ENCODE peak calls at places on chromosomes 11 and 22, in seven cellular contexts. X is thyroid gland; V is ascending aorta; G is AG04450; T is brain microvascular endothelial cell; U is effector memory CD4-positive, alpha-beta T cell; D is HCT116. B is an unnamed sample.

GRCh38 chr22:37804886-37805857 is 2.6 kb upstream of the GCAT start:
- DNase-seq in U (peak), V (peak), G (no peak), T (peak), D (peak), X (peak), B (peak)

GRCh38 chr11:13183094-13183825 is 94.3 kb upstream of the BMAL1 start:
- DNase-seq in U (no peak), T (peak), X (no peak), G (no peak), V (no peak), D (no peak), B (no peak)

GRCh38 chr11:35946766-35947165 is 2.9 kb downstream of the LDLRAD3 start:
- DNase-seq in X (no peak), D (no peak), U (no peak), V (no peak), G (no peak), T (no peak), B (no peak)

GRCh38 chr11:1881442-1882264 is 10.0 kb downstream of the PRR33 start:
- DNase-seq in X (no peak), G (no peak), U (no peak), V (no peak), T (no peak), D (no peak), B (peak)

GRCh38 chr11:67584205-67584880 is 731 bp downstream of the GSTP1 start:
- DNase-seq in V (no peak), X (peak), T (no peak), G (no peak), U (no peak), D (no peak), B (peak)

GRCh38 chr22:33076368-33076767 is 18.2 kb upstream of the SYN3 start:
- DNase-seq in V (no peak), X (no peak), U (no peak), G (no peak), D (no peak), T (no peak), B (no peak)

GRCh38 chr11:68256331-68256741 is 15.4 kb downstream of the C11orf24 start:
- DNase-seq in D (no peak), T (peak), X (no peak), G (no peak), V (no peak), U (no peak), B (no peak)

GRCh38 chr11:119729581-119730346 is 764 bp upstream of the NECTIN1 start:
- DNase-seq in D (peak), X (peak), U (no peak), G (peak), T (peak), V (no peak), B (peak)

GRCh38 chr11:93570759-93571413 is 27.7 kb upstream of the SMCO4 start:
- DNase-seq in V (no peak), X (peak), D (no peak), G (no peak), T (peak), U (no peak), B (no peak)

GRCh38 chr22:43231724-43232034 is 44.7 kb upstream of the TTLL12 start:
- DNase-seq in U (no peak), G (no peak), V (no peak), D (no peak), T (no peak), X (no peak), B (no peak)
- H3K4me3 ChIP-seq in U (no peak), G (no peak), V (no peak), D (no peak), T (no peak), X (no peak), B (no peak)

GRCh38 chr11:86575208-86575855 is 97.1 kb downstream of the ME3 start:
- DNase-seq in T (peak), U (no peak), D (no peak), G (no peak), X (no peak), V (no peak), B (no peak)
- H3K27ac ChIP-seq in T (peak), U (no peak), D (no peak), G (no peak), X (no peak), V (no peak), B (no peak)

GRCh38 chr11:65719887-65720236 is 736 bp downstream of the RNASEH2C start:
- DNase-seq in G (no peak), V (no peak), U (no peak), T (peak), D (no peak), X (no peak), B (peak)

GRCh38 chr11:65718531-65718930 is 2.1 kb downstream of the RNASEH2C start:
- DNase-seq in D (no peak), X (no peak), G (no peak), T (no peak), U (no peak), V (no peak), B (no peak)

GRCh38 chr11:65720237-65720934 is at the start of gene RNASEH2C:
- DNase-seq in G (peak), U (peak), D (peak), T (peak), V (peak), X (peak), B (peak)

GRCh38 chr11:65717906-65718305 is 2.7 kb downstream of the RNASEH2C start:
- DNase-seq in X (no peak), U (no peak), V (no peak), T (no peak), D (no peak), G (no peak), B (no peak)

DNA sequence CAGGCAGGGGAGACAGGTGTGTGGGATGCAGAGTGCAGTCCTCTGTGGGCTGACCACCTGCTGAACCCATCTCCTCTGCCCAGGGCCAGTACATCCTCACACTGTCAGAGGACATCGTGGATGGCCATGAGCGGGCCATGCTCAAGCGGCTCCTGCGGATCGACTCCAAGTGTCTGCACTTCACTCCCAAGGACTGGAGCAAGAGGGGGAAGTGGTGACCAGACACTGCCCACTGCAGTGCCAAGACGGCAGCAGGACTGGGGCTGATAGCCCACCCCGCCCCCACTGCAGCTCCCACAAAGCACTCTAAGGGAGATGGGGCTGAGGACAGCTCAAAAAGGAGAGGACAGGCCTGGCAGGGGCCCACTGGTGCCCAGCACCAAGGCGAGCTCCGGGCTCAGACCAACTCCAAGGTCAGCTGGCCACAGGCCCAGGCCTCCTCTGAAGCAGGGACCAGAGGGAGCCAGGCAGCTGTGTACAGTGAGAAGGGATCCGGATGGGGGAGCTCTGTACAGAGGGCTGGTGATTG is 1.6 kb downstream of the RNASEH2C start:
- DNase-seq in V (no peak), X (no peak), G (no peak), U (no peak), D (no peak), T (no peak), B (no peak)
- H3K4me3 ChIP-seq in V (peak), X (no peak), G (peak), U (no peak), D (peak), T (peak), B (no peak)

GRCh38 chr11:5275369-5276110 is 5.8 kb upstream of the HBE1 start:
- DNase-seq in X (no peak), V (no peak), T (no peak), G (no peak), D (no peak), U (no peak), B (no peak)
- H3K27ac ChIP-seq in X (no peak), V (no peak), T (no peak), G (no peak), D (no peak), U (no peak), B (no peak)

GRCh38 chr11:62546937-62547625 is 475 bp upstream of the AHNAK start:
- DNase-seq in G (no peak), T (no peak), X (peak), U (no peak), V (no peak), D (no peak), B (peak)
- H3K4me3 ChIP-seq in G (peak), T (peak), X (no peak), U (peak), V (peak), D (peak), B (peak)

DNA sequence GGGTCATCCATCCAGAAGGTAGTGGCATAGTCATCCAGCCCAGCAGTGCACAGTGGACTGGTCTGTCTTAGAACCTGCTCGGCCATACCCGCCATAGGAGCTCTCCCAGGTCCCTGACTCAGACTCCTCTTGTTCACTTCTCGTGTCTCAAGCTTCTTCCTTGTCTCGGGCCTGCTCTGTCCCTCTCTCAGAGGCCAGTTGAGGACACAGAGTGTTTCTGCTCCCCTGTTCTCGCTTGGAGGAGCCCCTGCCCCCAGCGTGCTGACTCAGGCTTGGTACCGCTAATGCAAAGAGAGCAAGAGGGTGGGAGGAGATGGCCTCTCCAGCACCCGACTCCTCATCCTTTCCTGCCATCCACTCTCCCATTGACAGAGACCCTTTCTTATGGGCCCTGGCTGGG is 15.7 kb downstream of the TSPAN18 start:
- DNase-seq in V (no peak), D (no peak), U (no peak), X (no peak), G (no peak), T (no peak), B (no peak)
- H3K27ac ChIP-seq in V (no peak), D (no peak), U (no peak), X (no peak), G (no peak), T (no peak), B (no peak)

DNA sequence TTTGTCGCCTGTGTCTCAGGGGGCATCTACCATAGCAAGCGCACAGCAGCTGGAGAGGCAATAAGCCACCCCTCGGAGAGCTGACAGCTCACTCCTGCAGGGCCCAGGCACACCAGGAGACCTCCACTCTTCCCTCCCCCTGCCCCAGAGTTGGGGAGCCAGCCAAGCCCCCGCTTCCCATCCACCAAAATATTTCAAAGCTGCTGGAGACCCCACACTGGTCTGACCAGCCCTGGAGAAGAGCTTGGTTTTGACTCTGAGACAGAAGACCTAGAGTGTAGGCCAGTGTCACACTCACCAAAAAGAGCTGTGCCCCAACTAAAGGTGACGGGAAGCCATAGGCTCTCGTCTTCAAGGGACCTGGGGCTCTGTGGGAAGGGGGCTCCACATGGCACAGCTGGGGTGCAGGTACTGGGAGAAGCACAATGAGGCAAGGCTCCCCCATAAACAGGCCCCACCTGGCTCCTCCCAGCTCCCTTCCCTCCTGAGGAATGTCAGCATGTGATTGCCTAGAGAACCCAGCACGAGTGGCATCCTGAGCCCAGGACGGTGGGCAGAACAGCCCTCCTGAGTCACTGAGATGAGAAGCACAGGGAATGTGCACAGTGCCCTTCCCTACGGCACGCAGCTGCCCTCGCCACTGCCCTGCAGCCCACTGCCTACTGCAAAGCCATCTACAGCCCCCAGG is 5.8 kb upstream of the GNAZ start:
- DNase-seq in X (no peak), T (no peak), G (no peak), V (no peak), U (no peak), D (no peak), B (peak)
- H3K4me3 ChIP-seq in X (no peak), T (no peak), G (no peak), V (no peak), U (no peak), D (no peak), B (no peak)

DNA sequence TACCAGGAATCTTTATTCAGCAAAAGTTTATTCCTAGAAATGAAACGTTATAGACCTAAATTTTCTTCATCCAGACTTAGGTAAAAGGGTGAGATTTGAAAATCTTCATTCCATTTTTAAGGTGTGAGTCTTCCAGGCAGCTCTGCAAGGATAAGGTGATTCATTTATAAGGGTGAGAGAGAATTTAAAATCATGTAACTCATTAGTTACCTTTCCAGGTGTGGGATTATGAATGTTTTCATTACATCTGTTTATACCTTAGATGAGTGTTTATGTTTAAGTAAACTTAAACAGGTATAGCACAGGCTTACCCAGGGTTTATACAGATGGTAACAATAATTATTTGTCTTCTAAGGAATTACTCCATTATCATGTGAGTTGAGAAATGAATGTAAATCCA is 2.8 kb downstream of the PRSS23 start:
- DNase-seq in D (no peak), X (no peak), G (no peak), V (no peak), T (no peak), U (no peak), B (no peak)
- H3K27ac ChIP-seq in D (no peak), X (no peak), G (no peak), V (peak), T (peak), U (no peak), B (no peak)

GRCh38 chr22:50270302-50271010 is at the start of gene MAPK11:
- DNase-seq in X (peak), D (no peak), U (peak), G (no peak), T (peak), V (no peak), B (peak)

GRCh38 chr22:50268655-50269113 is 1.5 kb downstream of the MAPK11 start:
- DNase-seq in T (no peak), D (no peak), X (peak), U (no peak), V (no peak), G (no peak), B (no peak)

GRCh38 chr22:50266994-50267393 is 3.2 kb downstream of the MAPK11 start:
- DNase-seq in T (no peak), U (no peak), X (no peak), D (no peak), V (no peak), G (no peak), B (no peak)

GRCh38 chr22:50269573-50270301 is 443 bp downstream of the MAPK11 start:
- DNase-seq in V (no peak), X (peak), U (peak), G (no peak), D (no peak), T (no peak), B (no peak)

GRCh38 chr22:50267591-50268390 is 2.4 kb downstream of the MAPK11 start:
- DNase-seq in T (no peak), V (no peak), D (no peak), U (peak), G (no peak), X (peak), B (no peak)
- H3K4me3 ChIP-seq in T (peak), V (peak), D (no peak), U (no peak), G (peak), X (no peak), B (no peak)

GRCh38 chr11:117723625-117724024 is 73.4 kb downstream of the DSCAML1 start:
- DNase-seq in X (no peak), T (no peak), U (no peak), D (no peak), G (no peak), V (no peak), B (no peak)

GRCh38 chr11:117724104-117724503 is 72.9 kb downstream of the DSCAML1 start:
- DNase-seq in G (no peak), X (no peak), D (no peak), V (no peak), T (no peak), U (no peak), B (no peak)

GRCh38 chr11:117724621-117725020 is 72.4 kb downstream of the DSCAML1 start:
- DNase-seq in U (no peak), D (no peak), V (no peak), G (no peak), T (no peak), X (no peak), B (no peak)

GRCh38 chr11:117720061-117720511 is 76.9 kb downstream of the DSCAML1 start:
- DNase-seq in V (no peak), G (no peak), T (no peak), X (peak), D (no peak), U (no peak), B (no peak)

DNA sequence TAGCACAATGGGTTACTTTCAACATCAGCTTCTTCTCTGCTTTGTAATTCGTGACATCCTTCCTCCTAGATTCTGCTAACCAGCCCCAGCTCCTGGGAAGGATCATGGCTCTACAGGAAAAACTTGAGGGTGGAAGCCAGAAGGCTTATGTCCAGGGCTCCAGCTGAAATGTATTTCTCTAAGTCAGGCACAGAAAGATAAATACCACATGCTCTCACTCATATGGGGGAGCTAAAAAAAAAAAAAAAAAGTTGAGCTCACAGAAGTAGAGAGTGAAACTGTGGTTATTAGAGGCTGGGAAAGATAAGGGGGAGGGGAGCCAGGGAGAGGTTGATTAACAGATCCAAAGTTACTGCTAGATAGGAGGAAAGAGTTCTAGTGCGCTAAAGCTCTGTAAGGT is 74.9 kb downstream of the DSCAML1 start:
- DNase-seq in T (no peak), X (no peak), G (no peak), D (no peak), V (no peak), U (no peak), B (no peak)
- H3K27ac ChIP-seq in T (no peak), X (no peak), G (no peak), D (no peak), V (no peak), U (no peak), B (no peak)

B was measured in kidney.